ENCODE peak calls at places on chromosomes 16 and 17, in seven cellular contexts. X is hypothalamus, N is NCI-H2081, S is NCI-H69, D is activated T-helper 1 cell treated with Interleukin-2 at 50 U/mL for 16 hours, K is substantia nigra, Y is endothelial cell. R is an unnamed sample.

GRCh38 chr17:71208111-71208704 is 912.6 kb upstream of the SOX9 start:
- DNase-seq in D (no peak), Y (no peak), N (no peak), K (no peak), S (no peak), X (no peak), R (no peak)

GRCh38 chr17:50834786-50835562 is 412 bp upstream of the WFIKKN2 start:
- DNase-seq in S (no peak), Y (no peak), X (no peak), K (no peak), N (no peak), D (no peak), R (no peak)

GRCh38 chr17:75549246-75550138 is 24.0 kb downstream of the LLGL2 start:
- DNase-seq in X (no peak), D (no peak), Y (no peak), N (peak), S (peak), K (no peak), R (no peak)

GRCh38 chr16:84647830-84648594 is at the start of gene KLHL36:
- DNase-seq in D (peak), K (peak), Y (peak), S (peak), N (no peak), X (peak), R (peak)

GRCh38 chr16:56702836-56703235 is 20.6 kb downstream of the MT1X start:
- DNase-seq in N (no peak), K (no peak), S (no peak), Y (no peak), D (no peak), X (no peak), R (no peak)

GRCh38 chr16:85296859-85297698 is 184.8 kb upstream of the CIBAR2 start:
- DNase-seq in S (peak), N (no peak), D (no peak), K (no peak), Y (peak), X (peak), R (peak)

GRCh38 chr17:50668838-50669581 is 34.3 kb downstream of the ABCC3 start:
- DNase-seq in N (no peak), D (no peak), K (no peak), X (no peak), S (no peak), Y (no peak), R (no peak)

GRCh38 chr16:68371706-68372380 is 61.0 kb downstream of the PRMT7 start:
- DNase-seq in Y (no peak), X (no peak), D (no peak), S (no peak), K (no peak), N (no peak), R (no peak)

GRCh38 chr17:54968954-54969400 is 412 bp downstream of the STXBP4 start:
- DNase-seq in X (peak), N (no peak), S (no peak), Y (no peak), D (no peak), K (peak), R (peak)

R was measured in midbrain.